ENCODE peak calls at places on chromosome 20, in nine cellular contexts. One of them, this sample, is unnamed.

GRCh38 chr20:49561806-49562205 is 6.1 kb downstream of the PTGIS start:
- DNase-seq in GM10248: no peak
- DNase-seq in cerebellum: no peak
- DNase-seq in NCI-H187 treated with DMSO at 0.1 percent for 48 hours: no peak
- DNase-seq in stimulated activated CD8-positive, alpha-beta memory T cell treated with anti-CD3 and anti-CD28 coated beads, Interleukin-12 subunit alpha, Interleukin-12 subunit beta, amount 100 ng/mL, for 4 hours: no peak
- DNase-seq in psoas muscle: no peak
- DNase-seq in A549: no peak
- DNase-seq in T47D: no peak
- DNase-seq in natural killer cell: no peak
- DNase-seq in this sample: no peak

GRCh38 chr20:34883809-34884208 is 7.4 kb downstream of the ACSS2 start:
- DNase-seq in GM10248: no peak
- DNase-seq in cerebellum: no peak
- DNase-seq in NCI-H187 treated with DMSO at 0.1 percent for 48 hours: no peak
- DNase-seq in stimulated activated CD8-positive, alpha-beta memory T cell treated with anti-CD3 and anti-CD28 coated beads, Interleukin-12 subunit alpha, Interleukin-12 subunit beta, amount 100 ng/mL, for 4 hours: no peak
- DNase-seq in psoas muscle: no peak
- DNase-seq in A549: no peak
- DNase-seq in T47D: no peak
- DNase-seq in natural killer cell: no peak
- DNase-seq in this sample: no peak

GRCh38 chr20:36035720-36036119 is 67.3 kb downstream of the CNBD2 start:
- DNase-seq in GM10248: no peak
- DNase-seq in cerebellum: no peak
- DNase-seq in NCI-H187 treated with DMSO at 0.1 percent for 48 hours: no peak
- DNase-seq in stimulated activated CD8-positive, alpha-beta memory T cell treated with anti-CD3 and anti-CD28 coated beads, Interleukin-12 subunit alpha, Interleukin-12 subunit beta, amount 100 ng/mL, for 4 hours: no peak
- DNase-seq in psoas muscle: no peak
- DNase-seq in A549: no peak
- DNase-seq in T47D: peak
- DNase-seq in natural killer cell: no peak
- DNase-seq in this sample: no peak

GRCh38 chr20:39165099-39165498 is 203.0 kb downstream of the DHX35 start:
- DNase-seq in GM10248: no peak
- DNase-seq in cerebellum: no peak
- DNase-seq in NCI-H187 treated with DMSO at 0.1 percent for 48 hours: no peak
- DNase-seq in stimulated activated CD8-positive, alpha-beta memory T cell treated with anti-CD3 and anti-CD28 coated beads, Interleukin-12 subunit alpha, Interleukin-12 subunit beta, amount 100 ng/mL, for 4 hours: no peak
- DNase-seq in psoas muscle: no peak
- DNase-seq in A549: no peak
- DNase-seq in T47D: no peak
- DNase-seq in natural killer cell: no peak
- DNase-seq in this sample: no peak

GRCh38 chr20:910840-911770 is 5.0 kb downstream of the ANGPT4 start:
- DNase-seq in GM10248: no peak
- DNase-seq in cerebellum: no peak
- DNase-seq in NCI-H187 treated with DMSO at 0.1 percent for 48 hours: no peak
- DNase-seq in stimulated activated CD8-positive, alpha-beta memory T cell treated with anti-CD3 and anti-CD28 coated beads, Interleukin-12 subunit alpha, Interleukin-12 subunit beta, amount 100 ng/mL, for 4 hours: no peak
- DNase-seq in psoas muscle: peak
- DNase-seq in A549: no peak
- DNase-seq in T47D: no peak
- DNase-seq in natural killer cell: no peak
- DNase-seq in this sample: no peak

GRCh38 chr20:51381557-51381956 is 161.0 kb downstream of the NFATC2 start:
- DNase-seq in GM10248: no peak
- DNase-seq in cerebellum: no peak
- DNase-seq in NCI-H187 treated with DMSO at 0.1 percent for 48 hours: no peak
- DNase-seq in stimulated activated CD8-positive, alpha-beta memory T cell treated with anti-CD3 and anti-CD28 coated beads, Interleukin-12 subunit alpha, Interleukin-12 subunit beta, amount 100 ng/mL, for 4 hours: no peak
- DNase-seq in psoas muscle: no peak
- DNase-seq in A549: no peak
- DNase-seq in T47D: no peak
- DNase-seq in natural killer cell: no peak
- DNase-seq in this sample: no peak

GRCh38 chr20:32809907-32810306 is 9.8 kb upstream of the MAPRE1 start:
- DNase-seq in GM10248: no peak
- DNase-seq in cerebellum: no peak
- DNase-seq in NCI-H187 treated with DMSO at 0.1 percent for 48 hours: no peak
- DNase-seq in stimulated activated CD8-positive, alpha-beta memory T cell treated with anti-CD3 and anti-CD28 coated beads, Interleukin-12 subunit alpha, Interleukin-12 subunit beta, amount 100 ng/mL, for 4 hours: no peak
- DNase-seq in psoas muscle: no peak
- DNase-seq in A549: no peak
- DNase-seq in T47D: no peak
- DNase-seq in natural killer cell: no peak
- DNase-seq in this sample: no peak

GRCh38 chr20:60559462-60559861 is 601.2 kb downstream of the CDH26 start:
- DNase-seq in GM10248: no peak
- DNase-seq in cerebellum: no peak
- DNase-seq in NCI-H187 treated with DMSO at 0.1 percent for 48 hours: peak
- DNase-seq in stimulated activated CD8-positive, alpha-beta memory T cell treated with anti-CD3 and anti-CD28 coated beads, Interleukin-12 subunit alpha, Interleukin-12 subunit beta, amount 100 ng/mL, for 4 hours: no peak
- DNase-seq in psoas muscle: no peak
- DNase-seq in A549: no peak
- DNase-seq in T47D: no peak
- DNase-seq in natural killer cell: no peak
- DNase-seq in this sample: no peak

GRCh38 chr20:33789109-33789857 is 21.9 kb upstream of the CHMP4B start:
- DNase-seq in GM10248: no peak
- DNase-seq in cerebellum: no peak
- DNase-seq in NCI-H187 treated with DMSO at 0.1 percent for 48 hours: no peak
- DNase-seq in stimulated activated CD8-positive, alpha-beta memory T cell treated with anti-CD3 and anti-CD28 coated beads, Interleukin-12 subunit alpha, Interleukin-12 subunit beta, amount 100 ng/mL, for 4 hours: no peak
- DNase-seq in psoas muscle: peak
- DNase-seq in A549: peak
- DNase-seq in T47D: peak
- DNase-seq in natural killer cell: no peak
- DNase-seq in this sample: peak

GRCh38 chr20:52426856-52427255 is 235.3 kb upstream of the ZFP64 start:
- DNase-seq in GM10248: no peak
- DNase-seq in cerebellum: no peak
- DNase-seq in NCI-H187 treated with DMSO at 0.1 percent for 48 hours: peak
- DNase-seq in stimulated activated CD8-positive, alpha-beta memory T cell treated with anti-CD3 and anti-CD28 coated beads, Interleukin-12 subunit alpha, Interleukin-12 subunit beta, amount 100 ng/mL, for 4 hours: no peak
- DNase-seq in psoas muscle: no peak
- DNase-seq in A549: no peak
- DNase-seq in T47D: no peak
- DNase-seq in natural killer cell: no peak
- DNase-seq in this sample: no peak

GRCh38 chr20:57787151-57787968 is 77.5 kb upstream of the PMEPA1 start:
- DNase-seq in GM10248: no peak
- DNase-seq in cerebellum: no peak
- DNase-seq in NCI-H187 treated with DMSO at 0.1 percent for 48 hours: no peak
- DNase-seq in stimulated activated CD8-positive, alpha-beta memory T cell treated with anti-CD3 and anti-CD28 coated beads, Interleukin-12 subunit alpha, Interleukin-12 subunit beta, amount 100 ng/mL, for 4 hours: no peak
- DNase-seq in psoas muscle: no peak
- DNase-seq in A549: no peak
- DNase-seq in T47D: no peak
- DNase-seq in natural killer cell: no peak
- DNase-seq in this sample: no peak

GRCh38 chr20:2799688-2800589 is 488 bp downstream of the CPXM1 start:
- DNase-seq in GM10248: peak
- DNase-seq in cerebellum: no peak
- DNase-seq in NCI-H187 treated with DMSO at 0.1 percent for 48 hours: no peak
- DNase-seq in stimulated activated CD8-positive, alpha-beta memory T cell treated with anti-CD3 and anti-CD28 coated beads, Interleukin-12 subunit alpha, Interleukin-12 subunit beta, amount 100 ng/mL, for 4 hours: no peak
- DNase-seq in psoas muscle: no peak
- DNase-seq in A549: no peak
- DNase-seq in T47D: no peak
- DNase-seq in natural killer cell: no peak
- DNase-seq in this sample: no peak

GRCh38 chr20:63698739-63699465 is 2.5 kb downstream of the TNFRSF6B start:
- DNase-seq in GM10248: peak
- DNase-seq in cerebellum: no peak
- DNase-seq in NCI-H187 treated with DMSO at 0.1 percent for 48 hours: no peak
- DNase-seq in stimulated activated CD8-positive, alpha-beta memory T cell treated with anti-CD3 and anti-CD28 coated beads, Interleukin-12 subunit alpha, Interleukin-12 subunit beta, amount 100 ng/mL, for 4 hours: no peak
- DNase-seq in psoas muscle: peak
- DNase-seq in A549: peak
- DNase-seq in T47D: no peak
- DNase-seq in natural killer cell: no peak
- DNase-seq in this sample: no peak

GRCh38 chr20:62832212-62832922 is 15.5 kb downstream of the COL9A3 start:
- DNase-seq in GM10248: peak
- DNase-seq in cerebellum: no peak
- DNase-seq in NCI-H187 treated with DMSO at 0.1 percent for 48 hours: no peak
- DNase-seq in stimulated activated CD8-positive, alpha-beta memory T cell treated with anti-CD3 and anti-CD28 coated beads, Interleukin-12 subunit alpha, Interleukin-12 subunit beta, amount 100 ng/mL, for 4 hours: no peak
- DNase-seq in psoas muscle: peak
- DNase-seq in A549: no peak
- DNase-seq in T47D: peak
- DNase-seq in natural killer cell: no peak
- DNase-seq in this sample: peak

GRCh38 chr20:48827880-48828733 is at the start of gene PREX1:
- DNase-seq in GM10248: peak
- DNase-seq in cerebellum: peak
- DNase-seq in NCI-H187 treated with DMSO at 0.1 percent for 48 hours: no peak
- DNase-seq in stimulated activated CD8-positive, alpha-beta memory T cell treated with anti-CD3 and anti-CD28 coated beads, Interleukin-12 subunit alpha, Interleukin-12 subunit beta, amount 100 ng/mL, for 4 hours: peak
- DNase-seq in psoas muscle: peak
- DNase-seq in A549: peak
- DNase-seq in T47D: peak
- DNase-seq in natural killer cell: peak
- DNase-seq in this sample: no peak

GRCh38 chr20:37505263-37506165 is 15.5 kb upstream of the NNAT start:
- DNase-seq in GM10248: no peak
- DNase-seq in cerebellum: no peak
- DNase-seq in NCI-H187 treated with DMSO at 0.1 percent for 48 hours: no peak
- DNase-seq in stimulated activated CD8-positive, alpha-beta memory T cell treated with anti-CD3 and anti-CD28 coated beads, Interleukin-12 subunit alpha, Interleukin-12 subunit beta, amount 100 ng/mL, for 4 hours: no peak
- DNase-seq in psoas muscle: no peak
- DNase-seq in A549: no peak
- DNase-seq in T47D: no peak
- DNase-seq in natural killer cell: no peak
- DNase-seq in this sample: no peak

GRCh38 chr20:10842116-10842515 is 168.3 kb upstream of the JAG1 start:
- DNase-seq in GM10248: no peak
- DNase-seq in cerebellum: no peak
- DNase-seq in NCI-H187 treated with DMSO at 0.1 percent for 48 hours: no peak
- DNase-seq in stimulated activated CD8-positive, alpha-beta memory T cell treated with anti-CD3 and anti-CD28 coated beads, Interleukin-12 subunit alpha, Interleukin-12 subunit beta, amount 100 ng/mL, for 4 hours: no peak
- DNase-seq in psoas muscle: no peak
- DNase-seq in A549: no peak
- DNase-seq in T47D: no peak
- DNase-seq in natural killer cell: no peak
- DNase-seq in this sample: peak

GRCh38 chr20:10940941-10941340 is 267.1 kb upstream of the JAG1 start:
- DNase-seq in GM10248: peak
- DNase-seq in cerebellum: no peak
- DNase-seq in NCI-H187 treated with DMSO at 0.1 percent for 48 hours: no peak
- DNase-seq in stimulated activated CD8-positive, alpha-beta memory T cell treated with anti-CD3 and anti-CD28 coated beads, Interleukin-12 subunit alpha, Interleukin-12 subunit beta, amount 100 ng/mL, for 4 hours: no peak
- DNase-seq in psoas muscle: no peak
- DNase-seq in A549: no peak
- DNase-seq in T47D: no peak
- DNase-seq in natural killer cell: no peak
- DNase-seq in this sample: no peak

GRCh38 chr20:57075181-57075580 is 191.3 kb downstream of the BMP7 start:
- DNase-seq in GM10248: no peak
- DNase-seq in cerebellum: no peak
- DNase-seq in NCI-H187 treated with DMSO at 0.1 percent for 48 hours: no peak
- DNase-seq in stimulated activated CD8-positive, alpha-beta memory T cell treated with anti-CD3 and anti-CD28 coated beads, Interleukin-12 subunit alpha, Interleukin-12 subunit beta, amount 100 ng/mL, for 4 hours: no peak
- DNase-seq in psoas muscle: no peak
- DNase-seq in A549: no peak
- DNase-seq in T47D: no peak
- DNase-seq in natural killer cell: no peak
- DNase-seq in this sample: no peak

GRCh38 chr20:41133709-41134361 is 3.5 kb upstream of the PLCG1 start:
- DNase-seq in GM10248: peak
- DNase-seq in cerebellum: no peak
- DNase-seq in NCI-H187 treated with DMSO at 0.1 percent for 48 hours: no peak
- DNase-seq in stimulated activated CD8-positive, alpha-beta memory T cell treated with anti-CD3 and anti-CD28 coated beads, Interleukin-12 subunit alpha, Interleukin-12 subunit beta, amount 100 ng/mL, for 4 hours: peak
- DNase-seq in psoas muscle: no peak
- DNase-seq in A549: no peak
- DNase-seq in T47D: no peak
- DNase-seq in natural killer cell: no peak
- DNase-seq in this sample: no peak

GRCh38 chr20:12554416-12554815 is 454.4 kb upstream of the SPTLC3 start:
- DNase-seq in GM10248: no peak
- DNase-seq in cerebellum: no peak
- DNase-seq in NCI-H187 treated with DMSO at 0.1 percent for 48 hours: no peak
- DNase-seq in stimulated activated CD8-positive, alpha-beta memory T cell treated with anti-CD3 and anti-CD28 coated beads, Interleukin-12 subunit alpha, Interleukin-12 subunit beta, amount 100 ng/mL, for 4 hours: no peak
- DNase-seq in psoas muscle: no peak
- DNase-seq in A549: no peak
- DNase-seq in T47D: no peak
- DNase-seq in natural killer cell: no peak
- DNase-seq in this sample: no peak

GRCh38 chr20:18019068-18019467 is 38.6 kb downstream of the OVOL2 start:
- DNase-seq in GM10248: peak
- DNase-seq in cerebellum: no peak
- DNase-seq in NCI-H187 treated with DMSO at 0.1 percent for 48 hours: no peak
- DNase-seq in stimulated activated CD8-positive, alpha-beta memory T cell treated with anti-CD3 and anti-CD28 coated beads, Interleukin-12 subunit alpha, Interleukin-12 subunit beta, amount 100 ng/mL, for 4 hours: no peak
- DNase-seq in psoas muscle: no peak
- DNase-seq in A549: peak
- DNase-seq in T47D: no peak
- DNase-seq in natural killer cell: no peak
- DNase-seq in this sample: no peak

GRCh38 chr20:57579898-57580447 is 19.1 kb downstream of the PCK1 start:
- DNase-seq in GM10248: no peak
- DNase-seq in cerebellum: no peak
- DNase-seq in NCI-H187 treated with DMSO at 0.1 percent for 48 hours: no peak
- DNase-seq in stimulated activated CD8-positive, alpha-beta memory T cell treated with anti-CD3 and anti-CD28 coated beads, Interleukin-12 subunit alpha, Interleukin-12 subunit beta, amount 100 ng/mL, for 4 hours: no peak
- DNase-seq in psoas muscle: no peak
- DNase-seq in A549: no peak
- DNase-seq in T47D: no peak
- DNase-seq in natural killer cell: no peak
- DNase-seq in this sample: no peak

GRCh38 chr20:1336699-1337387 is 7.9 kb upstream of the SDCBP2 start:
- DNase-seq in GM10248: no peak
- DNase-seq in cerebellum: peak
- DNase-seq in NCI-H187 treated with DMSO at 0.1 percent for 48 hours: no peak
- DNase-seq in stimulated activated CD8-positive, alpha-beta memory T cell treated with anti-CD3 and anti-CD28 coated beads, Interleukin-12 subunit alpha, Interleukin-12 subunit beta, amount 100 ng/mL, for 4 hours: no peak
- DNase-seq in psoas muscle: peak
- DNase-seq in A549: no peak
- DNase-seq in T47D: no peak
- DNase-seq in natural killer cell: no peak
- DNase-seq in this sample: no peak

GRCh38 chr20:9228774-9229450 is 160.0 kb downstream of the PLCB4 start:
- DNase-seq in GM10248: no peak
- DNase-seq in cerebellum: no peak
- DNase-seq in NCI-H187 treated with DMSO at 0.1 percent for 48 hours: no peak
- DNase-seq in stimulated activated CD8-positive, alpha-beta memory T cell treated with anti-CD3 and anti-CD28 coated beads, Interleukin-12 subunit alpha, Interleukin-12 subunit beta, amount 100 ng/mL, for 4 hours: no peak
- DNase-seq in psoas muscle: no peak
- DNase-seq in A549: no peak
- DNase-seq in T47D: no peak
- DNase-seq in natural killer cell: no peak
- DNase-seq in this sample: no peak